ENCODE peak calls at places on chromosomes 16 and 17, in five cellular contexts. H is endodermal cell, Z is fibroblast of villous mesenchyme, F is ascending aorta, P is upper lobe of right lung. V is an unnamed sample.

GRCh38 chr17:27038676-27039075 is 255.2 kb upstream of the WSB1 start:
- DNase-seq in H (peak), Z (no peak), F (no peak), P (no peak), V (no peak)

GRCh38 chr17:82674656-82675475 is 23.6 kb downstream of the RAB40B start:
- DNase-seq in H (no peak), Z (no peak), F (no peak), P (no peak), V (no peak)

GRCh38 chr17:82217530-82218204 is 5.0 kb upstream of the CCDC57 start:
- DNase-seq in H (no peak), Z (peak), F (peak), P (peak), V (no peak)

GRCh38 chr17:15651583-15652110 is 32.1 kb upstream of the FBXW10B start:
- DNase-seq in H (peak), Z (peak), F (peak), P (peak), V (peak)

GRCh38 chr17:6066183-6066948 is 3.8 kb upstream of the WSCD1 start:
- DNase-seq in H (no peak), Z (no peak), F (no peak), P (no peak), V (no peak)

GRCh38 chr17:83103200-83103937 is 24.0 kb downstream of the METRNL start:
- DNase-seq in H (no peak), Z (peak), F (no peak), P (no peak), V (no peak)

GRCh38 chr17:32523827-32524552 is 37.2 kb downstream of the CDK5R1 start:
- DNase-seq in H (no peak), Z (no peak), F (no peak), P (no peak), V (no peak)

GRCh38 chr17:2954898-2955445 is 108.4 kb downstream of the OR1D5 start:
- DNase-seq in H (no peak), Z (peak), F (peak), P (no peak), V (peak)

GRCh38 chr16:25941800-25942558 is 250.2 kb downstream of the HS3ST4 start:
- DNase-seq in H (no peak), Z (no peak), F (no peak), P (no peak), V (no peak)

GRCh38 chr17:71229036-71229435 is 891.8 kb upstream of the SOX9 start:
- DNase-seq in H (no peak), Z (no peak), F (no peak), P (no peak), V (no peak)

GRCh38 chr17:35095741-35096140 is 23.9 kb downstream of the RAD51D start:
- DNase-seq in H (no peak), Z (no peak), F (no peak), P (no peak), V (no peak)

GRCh38 chr17:76716834-76717205 is 6.1 kb upstream of the MXRA7 start:
- DNase-seq in H (no peak), Z (peak), F (no peak), P (peak), V (no peak)

GRCh38 chr16:47143677-47144558 is at the start of gene NETO2:
- DNase-seq in H (peak), Z (peak), F (peak), P (peak), V (no peak)

GRCh38 chr17:21119945-21120249 is 6.9 kb upstream of the DHRS7B start:
- DNase-seq in H (no peak), Z (no peak), F (no peak), P (no peak), V (no peak)

GRCh38 chr17:32519769-32520701 is 33.2 kb downstream of the CDK5R1 start:
- DNase-seq in H (peak), Z (no peak), F (no peak), P (no peak), V (no peak)

GRCh38 chr16:67283039-67283825 is 3.9 kb downstream of the PLEKHG4 start:
- DNase-seq in H (no peak), Z (peak), F (no peak), P (no peak), V (no peak)

GRCh38 chr17:21549107-21549687 is 143.1 kb upstream of the KCNJ18 start:
- DNase-seq in H (no peak), Z (no peak), F (no peak), P (no peak), V (no peak)

GRCh38 chr17:8003594-8004181 is 1.3 kb downstream of the GUCY2D start:
- DNase-seq in H (peak), Z (no peak), F (no peak), P (no peak), V (no peak)

GRCh38 chr17:5821057-5821456 is 236.7 kb upstream of the NLRP1 start:
- DNase-seq in H (no peak), Z (no peak), F (no peak), P (no peak), V (no peak)

GRCh38 chr17:80673152-80673920 is 128.7 kb downstream of the RPTOR start:
- DNase-seq in H (peak), Z (peak), F (no peak), P (no peak), V (no peak)

GRCh38 chr16:813204-813915 is 12.8 kb upstream of the GNG13 start:
- DNase-seq in H (peak), Z (peak), F (no peak), P (no peak), V (no peak)

GRCh38 chr16:66028505-66029216 is 337.8 kb upstream of the CDH5 start:
- DNase-seq in H (no peak), Z (peak), F (no peak), P (no peak), V (no peak)

GRCh38 chr17:80033840-80034239 is 1.8 kb downstream of the TBC1D16 start:
- DNase-seq in H (no peak), Z (no peak), F (no peak), P (no peak), V (no peak)

GRCh38 chr17:1377334-1377733 is 22.7 kb downstream of the YWHAE start:
- DNase-seq in H (no peak), Z (no peak), F (no peak), P (no peak), V (no peak)
- H3K4me3 ChIP-seq in H (no peak), Z (no peak), F (no peak), P (no peak), V (no peak)

GRCh38 chr16:28012031-28012445 is 51.5 kb downstream of the GSG1L start:
- DNase-seq in H (no peak), Z (peak), F (no peak), P (no peak), V (peak)

GRCh38 chr16:28013392-28013791 is 50.1 kb downstream of the GSG1L start:
- DNase-seq in H (no peak), Z (no peak), F (no peak), P (no peak), V (no peak)

GRCh38 chr16:28013878-28014277 is 49.6 kb downstream of the GSG1L start:
- DNase-seq in H (no peak), Z (no peak), F (no peak), P (no peak), V (no peak)

GRCh38 chr16:28011223-28011622 is 52.3 kb downstream of the GSG1L start:
- DNase-seq in H (no peak), Z (no peak), F (no peak), P (no peak), V (no peak)

GRCh38 chr16:28014851-28015250 is 48.7 kb downstream of the GSG1L start:
- DNase-seq in H (no peak), Z (no peak), F (no peak), P (no peak), V (no peak)
- TF ChIP-seq CTCF in H (no peak), Z (no peak), F (no peak), P (no peak), V (no peak)

DNA sequence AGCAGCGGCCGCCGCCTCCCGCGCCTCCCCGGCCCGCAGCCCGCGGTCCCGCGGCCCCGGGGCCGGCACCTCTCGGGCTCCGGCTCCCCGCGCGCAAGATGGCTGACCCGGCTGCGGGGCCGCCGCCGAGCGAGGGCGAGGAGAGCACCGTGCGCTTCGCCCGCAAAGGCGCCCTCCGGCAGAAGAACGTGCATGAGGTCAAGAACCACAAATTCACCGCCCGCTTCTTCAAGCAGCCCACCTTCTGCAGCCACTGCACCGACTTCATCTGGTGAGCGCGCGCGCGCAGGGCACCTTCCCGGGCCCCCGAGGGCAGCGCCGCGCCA is 258 bp downstream of the PRKCB start:
- DNase-seq in H (no peak), Z (no peak), F (no peak), P (no peak), V (no peak)
- H3K4me3 ChIP-seq in H (peak), Z (no peak), F (peak), P (peak), V (peak)

GRCh38 chr16:56272495-56272894 is 81.2 kb downstream of the GNAO1 start:
- DNase-seq in H (no peak), Z (no peak), F (no peak), P (no peak), V (no peak)
- TF ChIP-seq CTCF in H (no peak), Z (no peak), F (no peak), P (no peak), V (no peak)

DNA sequence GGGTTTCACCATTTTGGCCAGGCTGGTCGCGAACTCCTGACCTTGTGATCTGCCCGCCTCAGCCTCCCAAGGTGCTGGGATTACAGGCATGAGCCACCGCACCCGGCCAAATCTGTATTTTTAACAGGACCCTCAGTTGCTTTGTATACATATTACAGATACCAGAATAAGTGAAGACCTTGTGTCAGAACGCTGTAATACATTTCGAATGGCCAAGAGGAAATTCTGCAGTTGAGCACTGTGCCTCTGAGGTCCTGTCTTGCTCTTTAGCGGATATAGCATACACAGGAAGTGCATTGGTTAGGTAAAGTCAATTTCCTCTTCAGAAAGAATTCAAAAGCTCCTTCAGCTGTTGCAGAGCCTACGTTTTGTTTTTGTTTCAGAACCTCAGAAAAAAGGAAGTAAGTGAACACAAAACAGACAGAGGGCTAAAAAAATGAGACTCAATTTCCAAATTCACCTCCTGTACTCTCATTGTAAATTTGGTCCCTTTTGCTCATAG is 15.7 kb downstream of the CRLF3 start:
- DNase-seq in H (no peak), Z (no peak), F (no peak), P (no peak), V (no peak)
- H3K4me3 ChIP-seq in H (no peak), Z (no peak), F (no peak), P (no peak), V (no peak)

GRCh38 chr16:88857728-88858339 is 907 bp downstream of the TRAPPC2L start:
- DNase-seq in H (peak), Z (peak), F (peak), P (peak), V (peak)
- TF ChIP-seq CTCF in H (peak), Z (peak), F (peak), P (peak), V (peak)

DNA sequence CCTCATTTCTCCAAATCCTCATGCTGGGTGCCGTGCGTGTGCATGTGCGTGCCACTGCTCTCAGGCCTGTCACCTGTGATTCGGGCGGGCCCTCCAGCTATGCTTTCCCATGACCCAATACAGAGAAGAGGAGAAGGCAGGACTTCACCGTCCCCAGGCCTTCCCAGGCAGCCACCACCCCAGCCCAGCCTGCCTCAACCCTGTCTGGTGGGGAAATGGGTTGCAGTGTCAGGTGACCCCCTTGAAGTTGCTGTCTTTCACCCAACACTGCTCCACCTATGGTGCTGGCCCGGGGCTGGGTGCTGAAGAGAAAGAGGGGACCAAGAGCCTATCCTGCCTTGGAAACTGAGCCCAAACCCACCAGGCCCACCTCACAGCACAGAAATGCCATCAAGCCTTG is 94.7 kb downstream of the GOSR1 start:
- DNase-seq in H (peak), Z (no peak), F (peak), P (peak), V (no peak)
- H3K4me3 ChIP-seq in H (no peak), Z (no peak), F (no peak), P (no peak), V (no peak)

GRCh38 chr17:33966410-33967063 is 288.5 kb upstream of the CCL2 start:
- DNase-seq in H (no peak), Z (no peak), F (no peak), P (no peak), V (no peak)

GRCh38 chr17:33968350-33969044 is 286.6 kb upstream of the CCL2 start:
- DNase-seq in H (peak), Z (no peak), F (no peak), P (no peak), V (no peak)

GRCh38 chr17:33967608-33968349 is 287.3 kb upstream of the CCL2 start:
- DNase-seq in H (no peak), Z (no peak), F (no peak), P (no peak), V (no peak)

GRCh38 chr17:33962857-33963655 is 292.0 kb upstream of the CCL2 start:
- DNase-seq in H (no peak), Z (no peak), F (no peak), P (no peak), V (no peak)

DNA sequence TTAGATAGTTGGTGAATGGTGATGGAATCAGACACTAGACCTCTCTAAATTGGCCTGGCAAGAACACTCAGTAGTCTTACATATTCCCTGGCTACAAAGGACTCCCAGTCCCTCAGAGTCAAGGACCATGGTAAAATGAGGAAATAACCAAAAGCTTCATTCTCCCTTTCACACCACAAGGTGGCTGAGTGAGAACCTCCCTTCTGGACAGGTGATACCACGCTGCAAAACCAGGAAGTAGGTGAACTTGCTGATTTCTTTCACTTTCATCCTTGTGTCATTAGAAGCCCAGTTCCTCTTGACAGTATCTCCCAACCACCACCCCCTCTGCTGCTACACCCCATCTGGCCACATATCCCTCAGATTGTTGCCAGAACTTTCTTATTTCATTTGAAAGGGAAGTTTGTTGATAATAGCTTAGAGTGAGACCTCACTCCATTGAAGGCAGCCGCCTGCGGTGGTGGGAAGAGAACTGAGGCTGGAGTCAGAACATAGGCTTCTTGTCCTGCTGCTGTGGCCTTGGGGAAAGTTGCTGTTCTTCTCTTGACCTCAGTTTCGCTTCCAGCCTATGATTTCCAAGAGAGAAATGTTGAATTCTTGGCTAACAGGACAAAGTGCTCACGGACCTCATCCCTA is 290.6 kb upstream of the CCL2 start:
- DNase-seq in H (peak), Z (no peak), F (no peak), P (no peak), V (no peak)
- TF ChIP-seq CTCF in H (peak), Z (no peak), F (no peak), P (peak), V (no peak)

DNA sequence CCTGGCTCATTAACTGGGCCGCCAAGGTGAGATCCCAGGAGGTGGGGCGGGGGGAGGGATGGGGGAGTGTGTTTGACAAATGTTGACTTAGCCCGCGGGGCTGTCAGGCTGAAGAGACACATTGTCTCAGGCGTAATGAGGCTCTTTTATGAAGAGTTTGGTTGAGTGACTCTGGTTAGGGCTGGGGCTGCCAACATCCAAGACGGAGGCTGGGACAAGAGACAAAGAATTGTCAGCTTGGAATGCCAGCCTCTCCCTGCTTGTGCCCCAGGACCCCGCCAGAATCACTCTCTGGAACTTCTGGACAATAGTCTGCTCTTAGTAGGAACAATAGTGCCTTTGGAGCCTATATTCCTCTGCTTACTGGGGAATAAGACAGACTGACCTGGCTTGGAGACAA is 24.0 kb downstream of the PCTP start:
- DNase-seq in H (peak), Z (no peak), F (no peak), P (no peak), V (no peak)
- H3K4me3 ChIP-seq in H (no peak), Z (no peak), F (no peak), P (no peak), V (no peak)

V was measured in retinal pigment epithelial cell.